ENCODE peak calls at places on chromosomes 7 and 10, in four cellular contexts. Q, V, T and A are unnamed samples.

GRCh38 chr7:155333346-155334234 is 35.9 kb downstream of the INSIG1 start:
- DNase-seq in V (no peak), Q (no peak), T (no peak), A (no peak)

GRCh38 chr7:156731651-156732050 is 91.1 kb downstream of the RNF32 start:
- DNase-seq in Q (no peak), T (no peak), V (no peak), A (no peak)

GRCh38 chr10:92121686-92122492 is 169.0 kb downstream of the CPEB3 start:
- DNase-seq in T (no peak), Q (no peak), V (no peak), A (no peak)

GRCh38 chr10:102072867-102073527 is 7.8 kb downstream of the HPS6 start:
- DNase-seq in Q (peak), T (peak), V (peak), A (peak)

GRCh38 chr7:68925241-68925640 is 673.0 kb upstream of the AUTS2 start:
- DNase-seq in T (no peak), V (no peak), Q (no peak), A (no peak)

GRCh38 chr10:49144021-49144720 is 10.3 kb upstream of the FAM170B start:
- DNase-seq in Q (no peak), V (no peak), T (no peak), A (no peak)

GRCh38 chr7:35799846-35800717 is 775 bp upstream of the SEPTIN7 start:
- DNase-seq in V (peak), T (peak), Q (peak), A (peak)

GRCh38 chr10:71035511-71036278 is 147.3 kb upstream of the PCBD1 start:
- DNase-seq in V (no peak), T (no peak), Q (no peak), A (no peak)

GRCh38 chr10:125531470-125531869 is 151.5 kb downstream of the TEX36 start:
- DNase-seq in T (no peak), V (no peak), Q (no peak), A (no peak)

GRCh38 chr10:103885617-103886016 is 30.2 kb upstream of the SH3PXD2A start:
- DNase-seq in Q (no peak), T (no peak), V (no peak), A (no peak)

GRCh38 chr10:128103229-128103714 is 23.0 kb downstream of the MKI67 start:
- DNase-seq in Q (no peak), V (no peak), T (no peak), A (no peak)

GRCh38 chr7:111895049-111895448 is 311.1 kb downstream of the DOCK4 start:
- DNase-seq in V (no peak), Q (no peak), T (no peak), A (no peak)

GRCh38 chr10:113345860-113346259 is 207.0 kb upstream of the HABP2 start:
- DNase-seq in V (no peak), Q (no peak), T (no peak), A (no peak)

GRCh38 chr7:149838992-149839408 is 825 bp downstream of the ZNF862 start:
- DNase-seq in Q (no peak), V (no peak), T (no peak), A (peak)

GRCh38 chr10:130930821-130931220 is 380.7 kb downstream of the TCERG1L start:
- DNase-seq in V (no peak), Q (no peak), T (no peak), A (no peak)

GRCh38 chr7:32191296-32191695 is 121.1 kb upstream of the PDE1C start:
- DNase-seq in V (no peak), T (no peak), Q (no peak), A (no peak)

GRCh38 chr7:45888993-45889366 is 692 bp downstream of the IGFBP1 start:
- DNase-seq in T (no peak), V (no peak), Q (no peak), A (no peak)

GRCh38 chr7:135748770-135749169 is at the start of gene FAM180A:
- DNase-seq in T (no peak), Q (no peak), V (no peak), A (no peak)

GRCh38 chr7:108808556-108808955 is 238.9 kb downstream of the DNAJB9 start:
- DNase-seq in Q (no peak), T (no peak), V (no peak), A (no peak)

GRCh38 chr10:24303522-24304310 is 94.8 kb downstream of the KIAA1217 start:
- DNase-seq in V (no peak), Q (no peak), T (no peak), A (no peak)

GRCh38 chr7:122300607-122301079 is 3.9 kb downstream of the FEZF1 start:
- DNase-seq in T (no peak), V (no peak), Q (no peak), A (no peak)

GRCh38 chr7:106061301-106061979 is 50.7 kb downstream of the SYPL1 start:
- DNase-seq in T (no peak), V (no peak), Q (no peak), A (no peak)

GRCh38 chr7:55438085-55438764 is 73.1 kb downstream of the LANCL2 start:
- DNase-seq in T (no peak), V (no peak), Q (no peak), A (no peak)

GRCh38 chr7:68820321-68820720 is 778.0 kb upstream of the AUTS2 start:
- DNase-seq in T (no peak), Q (no peak), V (no peak), A (no peak)

GRCh38 chr10:117539271-117539876 is 3.2 kb upstream of the EMX2 start:
- DNase-seq in Q (no peak), T (no peak), V (no peak), A (no peak)

GRCh38 chr10:127964644-127965043 is 57.7 kb downstream of the PTPRE start:
- DNase-seq in T (no peak), Q (no peak), V (no peak), A (peak)

GRCh38 chr10:4771554-4772201 is 54.3 kb upstream of the AKR1E2 start:
- DNase-seq in T (no peak), V (no peak), Q (no peak), A (no peak)

GRCh38 chr7:30613366-30614325 is 19.0 kb downstream of the GARS1 start:
- DNase-seq in Q (no peak), T (no peak), V (no peak), A (no peak)

GRCh38 chr10:104309980-104310978 is 28.0 kb downstream of the ITPRIP start:
- DNase-seq in Q (no peak), V (no peak), T (no peak), A (peak)

GRCh38 chr10:44261296-44261695 is 123.6 kb downstream of the CXCL12 start:
- DNase-seq in V (no peak), T (no peak), Q (no peak), A (no peak)

GRCh38 chr7:122901250-122901649 is 15.0 kb upstream of the CADPS2 start:
- DNase-seq in V (no peak), Q (no peak), T (no peak), A (no peak)

GRCh38 chr10:70576803-70577517 is 25.6 kb downstream of the PRF1 start:
- DNase-seq in V (no peak), T (no peak), Q (no peak), A (no peak)

GRCh38 chr10:27558612-27559020 is 54.5 kb downstream of the RAB18 start:
- DNase-seq in V (peak), Q (no peak), T (no peak), A (peak)